ENCODE peak calls at places on chromosomes 6 and 20, in seven cellular contexts. One of them, this sample, is unnamed.

GRCh38 chr6:38404355-38404754 is 235.4 kb downstream of the BTBD9 start:
- DNase-seq in fibroblast of lung: peak
- DNase-seq in foreskin fibroblast: no peak
- DNase-seq in AG09309: no peak
- DNase-seq in MM.1S: no peak
- DNase-seq in mammary epithelial cell: no peak
- DNase-seq in GM13977: no peak
- DNase-seq in this sample: peak

GRCh38 chr20:61621381-61621780 is 369.3 kb downstream of the CDH4 start:
- DNase-seq in fibroblast of lung: no peak
- DNase-seq in foreskin fibroblast: no peak
- DNase-seq in AG09309: no peak
- DNase-seq in MM.1S: no peak
- DNase-seq in mammary epithelial cell: no peak
- DNase-seq in GM13977: no peak
- DNase-seq in this sample: no peak

GRCh38 chr20:62970307-62971210 is 18.1 kb downstream of the SLC17A9 start:
- DNase-seq in fibroblast of lung: no peak
- DNase-seq in foreskin fibroblast: peak
- DNase-seq in AG09309: no peak
- DNase-seq in MM.1S: no peak
- DNase-seq in mammary epithelial cell: peak
- DNase-seq in GM13977: no peak
- DNase-seq in this sample: no peak

GRCh38 chr6:38283734-38284362 is 355.9 kb downstream of the BTBD9 start:
- DNase-seq in fibroblast of lung: no peak
- DNase-seq in foreskin fibroblast: peak
- DNase-seq in AG09309: no peak
- DNase-seq in MM.1S: no peak
- DNase-seq in mammary epithelial cell: peak
- DNase-seq in GM13977: no peak
- DNase-seq in this sample: no peak

GRCh38 chr20:381581-382290 is 1.2 kb downstream of the TRIB3 start:
- DNase-seq in fibroblast of lung: peak
- DNase-seq in foreskin fibroblast: peak
- DNase-seq in AG09309: no peak
- DNase-seq in MM.1S: peak
- DNase-seq in mammary epithelial cell: peak
- DNase-seq in GM13977: peak
- DNase-seq in this sample: peak

GRCh38 chr6:155088856-155089255 is 93.7 kb downstream of the TIAM2 start:
- DNase-seq in fibroblast of lung: no peak
- DNase-seq in foreskin fibroblast: no peak
- DNase-seq in AG09309: no peak
- DNase-seq in MM.1S: no peak
- DNase-seq in mammary epithelial cell: no peak
- DNase-seq in GM13977: peak
- DNase-seq in this sample: no peak

GRCh38 chr6:165417298-165417865 is 108.0 kb upstream of the C6orf118 start:
- DNase-seq in fibroblast of lung: no peak
- DNase-seq in foreskin fibroblast: no peak
- DNase-seq in AG09309: no peak
- DNase-seq in MM.1S: no peak
- DNase-seq in mammary epithelial cell: no peak
- DNase-seq in GM13977: no peak
- DNase-seq in this sample: no peak

GRCh38 chr6:5597413-5597812 is 336.1 kb downstream of the FARS2 start:
- DNase-seq in fibroblast of lung: no peak
- DNase-seq in foreskin fibroblast: no peak
- DNase-seq in AG09309: no peak
- DNase-seq in MM.1S: no peak
- DNase-seq in mammary epithelial cell: no peak
- DNase-seq in GM13977: no peak
- DNase-seq in this sample: no peak

GRCh38 chr6:11012295-11012754 is 31.8 kb downstream of the ELOVL2 start:
- DNase-seq in fibroblast of lung: no peak
- DNase-seq in foreskin fibroblast: no peak
- DNase-seq in AG09309: no peak
- DNase-seq in MM.1S: no peak
- DNase-seq in mammary epithelial cell: no peak
- DNase-seq in GM13977: no peak
- DNase-seq in this sample: no peak

GRCh38 chr6:7156666-7157278 is 49.0 kb downstream of the RREB1 start:
- DNase-seq in fibroblast of lung: peak
- DNase-seq in foreskin fibroblast: peak
- DNase-seq in AG09309: no peak
- DNase-seq in MM.1S: no peak
- DNase-seq in mammary epithelial cell: no peak
- DNase-seq in GM13977: no peak
- DNase-seq in this sample: no peak

GRCh38 chr6:128305228-128305627 is 215.2 kb downstream of the PTPRK start:
- DNase-seq in fibroblast of lung: peak
- DNase-seq in foreskin fibroblast: no peak
- DNase-seq in AG09309: peak
- DNase-seq in MM.1S: no peak
- DNase-seq in mammary epithelial cell: no peak
- DNase-seq in GM13977: no peak
- DNase-seq in this sample: no peak

GRCh38 chr6:156109713-156110112 is 654.1 kb upstream of the NOX3 start:
- DNase-seq in fibroblast of lung: peak
- DNase-seq in foreskin fibroblast: no peak
- DNase-seq in AG09309: no peak
- DNase-seq in MM.1S: peak
- DNase-seq in mammary epithelial cell: no peak
- DNase-seq in GM13977: no peak
- DNase-seq in this sample: no peak

GRCh38 chr20:4051413-4052138 is 36.2 kb upstream of the RNF24 start:
- DNase-seq in fibroblast of lung: no peak
- DNase-seq in foreskin fibroblast: no peak
- DNase-seq in AG09309: no peak
- DNase-seq in MM.1S: no peak
- DNase-seq in mammary epithelial cell: no peak
- DNase-seq in GM13977: no peak
- DNase-seq in this sample: no peak

GRCh38 chr6:43972915-43973304 is 154.3 kb downstream of the MRPL14 start:
- DNase-seq in fibroblast of lung: peak
- DNase-seq in foreskin fibroblast: peak
- DNase-seq in AG09309: peak
- DNase-seq in MM.1S: no peak
- DNase-seq in mammary epithelial cell: peak
- DNase-seq in GM13977: no peak
- DNase-seq in this sample: no peak

GRCh38 chr6:100663219-100663863 is 198.6 kb upstream of the SIM1 start:
- DNase-seq in fibroblast of lung: peak
- DNase-seq in foreskin fibroblast: peak
- DNase-seq in AG09309: peak
- DNase-seq in MM.1S: no peak
- DNase-seq in mammary epithelial cell: peak
- DNase-seq in GM13977: no peak
- DNase-seq in this sample: no peak

GRCh38 chr6:158472453-158472852 is 87.4 kb upstream of the TMEM181 start:
- DNase-seq in fibroblast of lung: no peak
- DNase-seq in foreskin fibroblast: no peak
- DNase-seq in AG09309: no peak
- DNase-seq in MM.1S: no peak
- DNase-seq in mammary epithelial cell: no peak
- DNase-seq in GM13977: no peak
- DNase-seq in this sample: no peak

GRCh38 chr6:3320238-3320637 is 61.5 kb downstream of the PSMG4 start:
- DNase-seq in fibroblast of lung: no peak
- DNase-seq in foreskin fibroblast: no peak
- DNase-seq in AG09309: no peak
- DNase-seq in MM.1S: no peak
- DNase-seq in mammary epithelial cell: no peak
- DNase-seq in GM13977: no peak
- DNase-seq in this sample: no peak

GRCh38 chr6:157946865-157947532 is 34.7 kb upstream of the SYNJ2 start:
- DNase-seq in fibroblast of lung: peak
- DNase-seq in foreskin fibroblast: peak
- DNase-seq in AG09309: no peak
- DNase-seq in MM.1S: peak
- DNase-seq in mammary epithelial cell: no peak
- DNase-seq in GM13977: peak
- DNase-seq in this sample: peak

GRCh38 chr6:11433860-11434259 is 103.7 kb upstream of the TMEM170B start:
- DNase-seq in fibroblast of lung: no peak
- DNase-seq in foreskin fibroblast: no peak
- DNase-seq in AG09309: no peak
- DNase-seq in MM.1S: no peak
- DNase-seq in mammary epithelial cell: no peak
- DNase-seq in GM13977: no peak
- DNase-seq in this sample: no peak

GRCh38 chr20:4985658-4986057 is 15.7 kb downstream of the SLC23A2 start:
- DNase-seq in fibroblast of lung: no peak
- DNase-seq in foreskin fibroblast: peak
- DNase-seq in AG09309: no peak
- DNase-seq in MM.1S: no peak
- DNase-seq in mammary epithelial cell: no peak
- DNase-seq in GM13977: no peak
- DNase-seq in this sample: no peak

GRCh38 chr6:38460216-38460615 is 179.5 kb downstream of the BTBD9 start:
- DNase-seq in fibroblast of lung: peak
- DNase-seq in foreskin fibroblast: peak
- DNase-seq in AG09309: peak
- DNase-seq in MM.1S: no peak
- DNase-seq in mammary epithelial cell: peak
- DNase-seq in GM13977: no peak
- DNase-seq in this sample: no peak

GRCh38 chr6:43021270-43022047 is at the start of gene RRP36:
- DNase-seq in fibroblast of lung: peak
- DNase-seq in foreskin fibroblast: peak
- DNase-seq in AG09309: no peak
- DNase-seq in MM.1S: peak
- DNase-seq in mammary epithelial cell: peak
- DNase-seq in GM13977: peak
- DNase-seq in this sample: peak

GRCh38 chr20:17281478-17281877 is 54.6 kb downstream of the PCSK2 start:
- DNase-seq in fibroblast of lung: no peak
- DNase-seq in foreskin fibroblast: no peak
- DNase-seq in AG09309: no peak
- DNase-seq in MM.1S: peak
- DNase-seq in mammary epithelial cell: peak
- DNase-seq in GM13977: no peak
- DNase-seq in this sample: peak

GRCh38 chr6:142566628-142567396 is 265.0 kb downstream of the ADGRG6 start:
- DNase-seq in fibroblast of lung: peak
- DNase-seq in foreskin fibroblast: peak
- DNase-seq in AG09309: no peak
- DNase-seq in MM.1S: peak
- DNase-seq in mammary epithelial cell: peak
- DNase-seq in GM13977: peak
- DNase-seq in this sample: peak
- TF ChIP-seq CTCF in fibroblast of lung: peak
- TF ChIP-seq CTCF in foreskin fibroblast: peak
- TF ChIP-seq CTCF in AG09309: peak
- TF ChIP-seq CTCF in MM.1S: peak
- TF ChIP-seq CTCF in mammary epithelial cell: peak
- TF ChIP-seq CTCF in GM13977: peak
- TF ChIP-seq CTCF in this sample: peak

DNA sequence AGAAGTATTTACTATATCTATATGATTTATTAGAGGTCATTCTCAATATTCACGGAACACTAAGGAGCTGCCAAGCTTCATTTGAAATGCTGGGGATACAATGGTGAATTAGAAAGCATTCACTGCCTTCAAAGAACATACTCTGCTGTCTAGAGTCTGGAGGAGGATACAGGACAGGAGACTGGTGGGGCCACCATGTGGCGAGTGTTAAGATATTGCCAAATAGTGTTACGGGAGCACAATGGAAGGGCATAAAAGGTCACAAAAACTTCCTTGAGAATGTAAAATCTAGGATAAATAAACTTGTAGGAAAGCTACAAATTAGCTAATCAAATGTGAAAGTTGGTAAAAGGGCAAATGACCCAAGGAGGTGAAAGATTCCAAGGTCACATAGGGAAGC is 271.7 kb downstream of the RFPL4B start:
- DNase-seq in fibroblast of lung: peak
- DNase-seq in foreskin fibroblast: no peak
- DNase-seq in AG09309: no peak
- DNase-seq in MM.1S: no peak
- DNase-seq in mammary epithelial cell: no peak
- DNase-seq in GM13977: no peak
- DNase-seq in this sample: no peak
- TF ChIP-seq CTCF in fibroblast of lung: peak
- TF ChIP-seq CTCF in foreskin fibroblast: no peak
- TF ChIP-seq CTCF in AG09309: peak
- TF ChIP-seq CTCF in MM.1S: no peak
- TF ChIP-seq CTCF in mammary epithelial cell: peak
- TF ChIP-seq CTCF in GM13977: no peak
- TF ChIP-seq CTCF in this sample: no peak

GRCh38 chr6:117265425-117266266 is at the start of gene VGLL2:
- DNase-seq in fibroblast of lung: peak
- DNase-seq in foreskin fibroblast: peak
- DNase-seq in AG09309: no peak
- DNase-seq in MM.1S: peak
- DNase-seq in mammary epithelial cell: peak
- DNase-seq in GM13977: peak
- DNase-seq in this sample: peak
- TF ChIP-seq CTCF in fibroblast of lung: no peak
- TF ChIP-seq CTCF in foreskin fibroblast: no peak
- TF ChIP-seq CTCF in AG09309: peak
- TF ChIP-seq CTCF in MM.1S: no peak
- TF ChIP-seq CTCF in mammary epithelial cell: no peak
- TF ChIP-seq CTCF in GM13977: no peak
- TF ChIP-seq CTCF in this sample: no peak

GRCh38 chr6:17091122-17091521 is 10.7 kb upstream of the STMND1 start:
- DNase-seq in fibroblast of lung: peak
- DNase-seq in foreskin fibroblast: peak
- DNase-seq in AG09309: no peak
- DNase-seq in MM.1S: no peak
- DNase-seq in mammary epithelial cell: no peak
- DNase-seq in GM13977: no peak
- DNase-seq in this sample: no peak

GRCh38 chr6:17096657-17097056 is 5.2 kb upstream of the STMND1 start:
- DNase-seq in fibroblast of lung: no peak
- DNase-seq in foreskin fibroblast: no peak
- DNase-seq in AG09309: no peak
- DNase-seq in MM.1S: no peak
- DNase-seq in mammary epithelial cell: no peak
- DNase-seq in GM13977: no peak
- DNase-seq in this sample: no peak

GRCh38 chr6:17096076-17096475 is 5.8 kb upstream of the STMND1 start:
- DNase-seq in fibroblast of lung: no peak
- DNase-seq in foreskin fibroblast: no peak
- DNase-seq in AG09309: no peak
- DNase-seq in MM.1S: no peak
- DNase-seq in mammary epithelial cell: no peak
- DNase-seq in GM13977: no peak
- DNase-seq in this sample: no peak

GRCh38 chr6:17098007-17098406 is 3.8 kb upstream of the STMND1 start:
- DNase-seq in fibroblast of lung: no peak
- DNase-seq in foreskin fibroblast: no peak
- DNase-seq in AG09309: no peak
- DNase-seq in MM.1S: no peak
- DNase-seq in mammary epithelial cell: no peak
- DNase-seq in GM13977: no peak
- DNase-seq in this sample: no peak

DNA sequence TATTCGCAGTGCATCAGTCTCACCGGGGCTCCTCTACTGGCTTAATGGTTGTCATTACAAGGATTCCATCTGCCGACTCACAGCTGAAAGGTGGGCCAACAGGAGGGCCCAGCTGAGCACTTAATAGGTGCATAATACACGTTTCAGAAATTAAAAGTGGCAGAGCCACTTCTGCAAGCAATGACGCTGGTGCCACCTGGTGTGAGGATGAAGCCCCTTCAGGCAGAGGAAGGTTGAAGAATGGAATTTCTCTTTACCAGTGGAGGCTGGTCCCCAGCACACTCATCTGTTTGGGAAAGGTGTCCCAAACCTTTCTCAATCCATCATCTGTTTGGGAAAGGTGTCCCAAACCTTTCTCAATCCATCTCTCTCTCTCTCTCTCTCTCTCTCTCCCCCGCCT is 8.2 kb upstream of the STMND1 start:
- DNase-seq in fibroblast of lung: no peak
- DNase-seq in foreskin fibroblast: peak
- DNase-seq in AG09309: no peak
- DNase-seq in MM.1S: no peak
- DNase-seq in mammary epithelial cell: no peak
- DNase-seq in GM13977: no peak
- DNase-seq in this sample: no peak
- TF ChIP-seq CTCF in fibroblast of lung: peak
- TF ChIP-seq CTCF in foreskin fibroblast: peak
- TF ChIP-seq CTCF in AG09309: peak
- TF ChIP-seq CTCF in MM.1S: no peak
- TF ChIP-seq CTCF in mammary epithelial cell: peak
- TF ChIP-seq CTCF in GM13977: peak
- TF ChIP-seq CTCF in this sample: no peak